ENCODE peak calls at places on chromosomes 12 and 14, in eight cellular contexts. One of them, this sample, is unnamed.

GRCh38 chr12:47028981-47029708 is 50.3 kb upstream of the PCED1B start:
- DNase-seq in tibial artery: no peak
- DNase-seq in choroid plexus epithelial cell: no peak
- DNase-seq in psoas muscle: no peak
- DNase-seq in WTC11: no peak
- DNase-seq in esophagus muscularis mucosa: no peak
- DNase-seq in cardiac muscle cell: no peak
- DNase-seq in GM13977: no peak
- DNase-seq in this sample: no peak

GRCh38 chr12:19036673-19037357 is 92.7 kb upstream of the PLEKHA5 start:
- DNase-seq in tibial artery: no peak
- DNase-seq in choroid plexus epithelial cell: peak
- DNase-seq in psoas muscle: no peak
- DNase-seq in WTC11: no peak
- DNase-seq in esophagus muscularis mucosa: peak
- DNase-seq in cardiac muscle cell: peak
- DNase-seq in GM13977: no peak
- DNase-seq in this sample: no peak

GRCh38 chr12:108630481-108631207 is 3.0 kb downstream of the SELPLG start:
- DNase-seq in tibial artery: no peak
- DNase-seq in choroid plexus epithelial cell: peak
- DNase-seq in psoas muscle: no peak
- DNase-seq in WTC11: no peak
- DNase-seq in esophagus muscularis mucosa: no peak
- DNase-seq in cardiac muscle cell: no peak
- DNase-seq in GM13977: no peak
- DNase-seq in this sample: no peak

GRCh38 chr12:129193263-129193871 is 340.1 kb downstream of the GLT1D1 start:
- DNase-seq in tibial artery: no peak
- DNase-seq in choroid plexus epithelial cell: peak
- DNase-seq in psoas muscle: no peak
- DNase-seq in WTC11: peak
- DNase-seq in esophagus muscularis mucosa: no peak
- DNase-seq in cardiac muscle cell: no peak
- DNase-seq in GM13977: peak
- DNase-seq in this sample: peak

GRCh38 chr14:68748260-68748659 is 44.6 kb downstream of the ZFP36L1 start:
- DNase-seq in tibial artery: no peak
- DNase-seq in choroid plexus epithelial cell: no peak
- DNase-seq in psoas muscle: no peak
- DNase-seq in WTC11: no peak
- DNase-seq in esophagus muscularis mucosa: no peak
- DNase-seq in cardiac muscle cell: no peak
- DNase-seq in GM13977: no peak
- DNase-seq in this sample: no peak

GRCh38 chr12:6778212-6778570 is 5.9 kb downstream of the LAG3 start:
- DNase-seq in tibial artery: peak
- DNase-seq in choroid plexus epithelial cell: peak
- DNase-seq in psoas muscle: peak
- DNase-seq in WTC11: peak
- DNase-seq in esophagus muscularis mucosa: no peak
- DNase-seq in cardiac muscle cell: no peak
- DNase-seq in GM13977: no peak
- DNase-seq in this sample: peak

GRCh38 chr12:87953257-87953860 is 75.8 kb downstream of the C12orf50 start:
- DNase-seq in tibial artery: no peak
- DNase-seq in choroid plexus epithelial cell: peak
- DNase-seq in psoas muscle: no peak
- DNase-seq in WTC11: no peak
- DNase-seq in esophagus muscularis mucosa: no peak
- DNase-seq in cardiac muscle cell: peak
- DNase-seq in GM13977: peak
- DNase-seq in this sample: no peak

GRCh38 chr12:115210533-115211252 is 526.7 kb upstream of the TBX3 start:
- DNase-seq in tibial artery: no peak
- DNase-seq in choroid plexus epithelial cell: no peak
- DNase-seq in psoas muscle: no peak
- DNase-seq in WTC11: no peak
- DNase-seq in esophagus muscularis mucosa: no peak
- DNase-seq in cardiac muscle cell: no peak
- DNase-seq in GM13977: no peak
- DNase-seq in this sample: no peak

GRCh38 chr14:28375295-28375694 is 391.3 kb upstream of the FOXG1 start:
- DNase-seq in tibial artery: no peak
- DNase-seq in choroid plexus epithelial cell: peak
- DNase-seq in psoas muscle: no peak
- DNase-seq in WTC11: peak
- DNase-seq in esophagus muscularis mucosa: no peak
- DNase-seq in cardiac muscle cell: peak
- DNase-seq in GM13977: no peak
- DNase-seq in this sample: peak

GRCh38 chr12:57614178-57614947 is 3.1 kb downstream of the ARHGEF25 start:
- DNase-seq in tibial artery: peak
- DNase-seq in choroid plexus epithelial cell: peak
- DNase-seq in psoas muscle: peak
- DNase-seq in WTC11: peak
- DNase-seq in esophagus muscularis mucosa: no peak
- DNase-seq in cardiac muscle cell: no peak
- DNase-seq in GM13977: peak
- DNase-seq in this sample: peak

GRCh38 chr12:66129934-66130266 is 650 bp downstream of the LLPH start:
- DNase-seq in tibial artery: no peak
- DNase-seq in choroid plexus epithelial cell: peak
- DNase-seq in psoas muscle: no peak
- DNase-seq in WTC11: no peak
- DNase-seq in esophagus muscularis mucosa: no peak
- DNase-seq in cardiac muscle cell: no peak
- DNase-seq in GM13977: peak
- DNase-seq in this sample: no peak

GRCh38 chr12:12172106-12172511 is 94.7 kb downstream of the LRP6 start:
- DNase-seq in tibial artery: no peak
- DNase-seq in choroid plexus epithelial cell: peak
- DNase-seq in psoas muscle: no peak
- DNase-seq in WTC11: no peak
- DNase-seq in esophagus muscularis mucosa: no peak
- DNase-seq in cardiac muscle cell: peak
- DNase-seq in GM13977: peak
- DNase-seq in this sample: no peak

GRCh38 chr14:105204206-105204930 is 23.3 kb upstream of the NUDT14 start:
- DNase-seq in tibial artery: no peak
- DNase-seq in choroid plexus epithelial cell: no peak
- DNase-seq in psoas muscle: peak
- DNase-seq in WTC11: no peak
- DNase-seq in esophagus muscularis mucosa: no peak
- DNase-seq in cardiac muscle cell: no peak
- DNase-seq in GM13977: no peak
- DNase-seq in this sample: peak

GRCh38 chr14:104152686-104153398 is 14.5 kb downstream of the KIF26A start:
- DNase-seq in tibial artery: no peak
- DNase-seq in choroid plexus epithelial cell: no peak
- DNase-seq in psoas muscle: no peak
- DNase-seq in WTC11: no peak
- DNase-seq in esophagus muscularis mucosa: no peak
- DNase-seq in cardiac muscle cell: no peak
- DNase-seq in GM13977: no peak
- DNase-seq in this sample: no peak

DNA sequence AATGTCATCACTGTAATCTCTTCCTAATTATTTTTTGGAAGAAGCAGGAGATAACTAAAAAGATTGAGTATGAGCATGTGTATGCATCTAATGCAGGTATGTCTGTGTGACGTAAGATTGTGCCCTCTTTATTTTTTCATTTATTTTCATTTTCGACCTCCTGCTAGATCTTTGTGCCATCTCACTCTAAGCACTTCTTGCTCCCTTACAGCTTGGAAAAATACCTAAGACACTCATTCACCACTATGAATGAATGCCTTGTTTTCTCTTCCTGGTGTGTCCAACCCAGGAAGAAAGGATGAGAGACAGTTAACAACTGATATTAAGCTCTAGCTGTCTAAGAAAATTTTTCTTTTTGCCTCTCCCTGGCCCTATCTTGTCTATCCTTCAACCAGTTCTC is 76.8 kb upstream of the CISTR start:
- DNase-seq in tibial artery: no peak
- DNase-seq in choroid plexus epithelial cell: no peak
- DNase-seq in psoas muscle: no peak
- DNase-seq in WTC11: no peak
- DNase-seq in esophagus muscularis mucosa: no peak
- DNase-seq in cardiac muscle cell: no peak
- DNase-seq in GM13977: no peak
- DNase-seq in this sample: no peak
- TF ChIP-seq CTCF in tibial artery: no peak
- TF ChIP-seq CTCF in choroid plexus epithelial cell: no peak
- TF ChIP-seq CTCF in psoas muscle: no peak
- TF ChIP-seq CTCF in WTC11: no peak
- TF ChIP-seq CTCF in esophagus muscularis mucosa: no peak
- TF ChIP-seq CTCF in cardiac muscle cell: no peak
- TF ChIP-seq CTCF in GM13977: no peak
- TF ChIP-seq CTCF in this sample: no peak

GRCh38 chr12:14394317-14395058 is 29.0 kb downstream of the ATF7IP start:
- DNase-seq in tibial artery: no peak
- DNase-seq in choroid plexus epithelial cell: peak
- DNase-seq in psoas muscle: no peak
- DNase-seq in WTC11: no peak
- DNase-seq in esophagus muscularis mucosa: no peak
- DNase-seq in cardiac muscle cell: peak
- DNase-seq in GM13977: peak
- DNase-seq in this sample: no peak
- TF ChIP-seq CTCF in tibial artery: peak
- TF ChIP-seq CTCF in choroid plexus epithelial cell: peak
- TF ChIP-seq CTCF in psoas muscle: no peak
- TF ChIP-seq CTCF in WTC11: no peak
- TF ChIP-seq CTCF in esophagus muscularis mucosa: peak
- TF ChIP-seq CTCF in cardiac muscle cell: peak
- TF ChIP-seq CTCF in GM13977: no peak
- TF ChIP-seq CTCF in this sample: peak

DNA sequence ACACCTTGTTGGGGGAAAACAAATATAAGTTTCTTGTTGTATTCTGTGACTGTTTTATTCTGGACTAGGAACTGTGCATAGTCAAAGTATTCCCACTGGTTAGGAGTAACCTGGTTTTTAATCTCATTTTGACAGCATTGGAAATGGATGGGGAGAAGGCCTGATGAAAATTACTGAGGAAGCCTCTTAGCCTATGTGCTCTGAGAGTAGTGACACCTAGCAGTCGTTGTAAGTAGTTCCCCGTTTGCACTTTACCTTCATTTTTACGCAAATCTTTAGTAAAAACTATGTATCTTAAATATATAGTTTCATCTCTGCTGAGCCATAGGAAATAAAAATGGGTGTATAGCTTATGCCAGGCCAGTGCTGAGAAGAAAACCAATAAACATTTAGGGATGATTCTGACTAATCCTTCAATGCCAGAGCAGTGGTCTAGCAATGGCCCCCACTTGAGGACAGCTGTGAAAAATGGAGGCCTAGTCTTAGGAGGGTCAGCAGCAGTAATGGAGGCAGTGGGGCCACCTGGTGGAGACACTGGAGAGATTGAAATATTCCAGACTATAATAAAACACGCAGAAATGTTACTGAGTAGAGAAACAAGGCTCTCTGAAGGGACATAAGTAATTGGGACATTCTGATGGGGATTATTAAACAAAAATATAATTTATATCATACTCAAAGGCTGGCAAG is 133.2 kb upstream of the NOVA1 start:
- DNase-seq in tibial artery: no peak
- DNase-seq in choroid plexus epithelial cell: peak
- DNase-seq in psoas muscle: peak
- DNase-seq in WTC11: peak
- DNase-seq in esophagus muscularis mucosa: no peak
- DNase-seq in cardiac muscle cell: peak
- DNase-seq in GM13977: no peak
- DNase-seq in this sample: peak
- TF ChIP-seq CTCF in tibial artery: peak
- TF ChIP-seq CTCF in choroid plexus epithelial cell: peak
- TF ChIP-seq CTCF in psoas muscle: no peak
- TF ChIP-seq CTCF in WTC11: peak
- TF ChIP-seq CTCF in esophagus muscularis mucosa: peak
- TF ChIP-seq CTCF in cardiac muscle cell: peak
- TF ChIP-seq CTCF in GM13977: peak
- TF ChIP-seq CTCF in this sample: peak

GRCh38 chr12:56346663-56347062 is 8.0 kb downstream of the IL23A start:
- DNase-seq in tibial artery: no peak
- DNase-seq in choroid plexus epithelial cell: no peak
- DNase-seq in psoas muscle: no peak
- DNase-seq in WTC11: peak
- DNase-seq in esophagus muscularis mucosa: no peak
- DNase-seq in cardiac muscle cell: no peak
- DNase-seq in GM13977: no peak
- DNase-seq in this sample: no peak
- TF ChIP-seq CTCF in tibial artery: no peak
- TF ChIP-seq CTCF in choroid plexus epithelial cell: peak
- TF ChIP-seq CTCF in psoas muscle: no peak
- TF ChIP-seq CTCF in WTC11: peak
- TF ChIP-seq CTCF in esophagus muscularis mucosa: no peak
- TF ChIP-seq CTCF in cardiac muscle cell: no peak
- TF ChIP-seq CTCF in GM13977: peak
- TF ChIP-seq CTCF in this sample: no peak

DNA sequence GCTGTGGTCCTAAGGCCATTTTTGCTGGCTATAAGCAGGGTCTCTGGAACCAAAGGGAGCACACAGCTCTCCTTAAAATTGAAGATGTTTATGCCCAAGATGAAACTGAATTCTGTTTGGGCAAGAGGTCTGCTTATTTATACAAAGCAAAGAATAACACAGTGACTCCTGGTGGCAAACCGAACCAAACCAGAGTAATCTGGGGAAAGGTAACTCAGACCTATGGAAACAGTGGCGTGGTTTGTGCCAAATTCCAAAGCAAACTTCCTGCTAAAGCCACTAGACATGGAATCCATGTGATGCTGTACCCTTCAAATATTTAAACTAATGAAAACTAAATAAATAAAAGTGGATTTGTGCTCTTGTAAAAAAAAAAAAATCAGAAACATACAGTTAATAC is 29.6 kb upstream of the BICDL1 start:
- DNase-seq in tibial artery: no peak
- DNase-seq in choroid plexus epithelial cell: no peak
- DNase-seq in psoas muscle: no peak
- DNase-seq in WTC11: no peak
- DNase-seq in esophagus muscularis mucosa: no peak
- DNase-seq in cardiac muscle cell: no peak
- DNase-seq in GM13977: no peak
- DNase-seq in this sample: no peak
- TF ChIP-seq CTCF in tibial artery: no peak
- TF ChIP-seq CTCF in choroid plexus epithelial cell: no peak
- TF ChIP-seq CTCF in psoas muscle: no peak
- TF ChIP-seq CTCF in WTC11: no peak
- TF ChIP-seq CTCF in esophagus muscularis mucosa: no peak
- TF ChIP-seq CTCF in cardiac muscle cell: no peak
- TF ChIP-seq CTCF in GM13977: no peak
- TF ChIP-seq CTCF in this sample: no peak

This sample was measured in glutamatergic neuron.